ENCODE peak calls at places on chromosome 6, in eight cellular contexts. C is CD4-positive, CD25-positive, alpha-beta regulatory T cell; I is hepatocyte; R is mesendoderm; X is Peyer's patch; N is A673; F is HCT116; Z is kidney. J is an unnamed sample. For H3K36me3 and H3K4me1, the result is how much of the 10 kb centered on the place peaks cover.

GRCh38 chr6:1585669-1586049 is 24.1 kb upstream of the FOXC1 start:
- DNase-seq in Z (no peak), I (no peak), C (no peak), N (no peak), F (no peak), X (no peak), R (no peak), J (no peak)

GRCh38 chr6:12060780-12061619 is 48.9 kb downstream of the HIVEP1 start:
- DNase-seq in F (no peak), Z (peak), I (peak), R (peak), C (peak), N (no peak), X (peak), J (no peak)

GRCh38 chr6:71349976-71350615 is 61.5 kb downstream of the OGFRL1 start:
- DNase-seq in I (no peak), X (no peak), R (no peak), C (peak), Z (no peak), F (no peak), N (no peak), J (no peak)

GRCh38 chr6:15513131-15513771 is 149.6 kb downstream of the DTNBP1 start:
- DNase-seq in N (no peak), R (no peak), I (no peak), X (no peak), F (no peak), Z (peak), C (no peak), J (no peak)

GRCh38 chr6:107621216-107621940 is 131.5 kb downstream of the SOBP start:
- DNase-seq in F (no peak), C (no peak), Z (no peak), X (no peak), R (no peak), N (peak), I (no peak), J (no peak)

GRCh38 chr6:161058746-161059145 is 67.2 kb downstream of the MAP3K4 start:
- DNase-seq in C (no peak), I (no peak), N (no peak), X (no peak), Z (no peak), R (no peak), F (no peak), J (no peak)

GRCh38 chr6:1838604-1839003 is 228.9 kb downstream of the FOXC1 start:
- DNase-seq in R (peak), X (no peak), N (peak), I (no peak), C (no peak), F (no peak), Z (no peak), J (no peak)

GRCh38 chr6:141744971-141745370 is 387.8 kb upstream of the GJE1 start:
- DNase-seq in X (no peak), Z (no peak), C (no peak), I (no peak), R (no peak), N (no peak), F (no peak), J (no peak)

GRCh38 chr6:91575032-91575431 is 988.2 kb upstream of the MAP3K7 start:
- DNase-seq in X (no peak), R (no peak), I (peak), F (no peak), N (no peak), Z (no peak), C (no peak), J (no peak)

GRCh38 chr6:106254636-106255035 is 70.9 kb downstream of the ATG5 start:
- DNase-seq in C (no peak), N (peak), Z (no peak), F (no peak), X (no peak), R (no peak), I (no peak), J (no peak)

GRCh38 chr6:79250107-79250514 is 15.6 kb upstream of the HMGN3 start:
- DNase-seq in N (peak), I (no peak), C (peak), F (no peak), X (no peak), Z (no peak), R (peak), J (no peak)

DNA sequence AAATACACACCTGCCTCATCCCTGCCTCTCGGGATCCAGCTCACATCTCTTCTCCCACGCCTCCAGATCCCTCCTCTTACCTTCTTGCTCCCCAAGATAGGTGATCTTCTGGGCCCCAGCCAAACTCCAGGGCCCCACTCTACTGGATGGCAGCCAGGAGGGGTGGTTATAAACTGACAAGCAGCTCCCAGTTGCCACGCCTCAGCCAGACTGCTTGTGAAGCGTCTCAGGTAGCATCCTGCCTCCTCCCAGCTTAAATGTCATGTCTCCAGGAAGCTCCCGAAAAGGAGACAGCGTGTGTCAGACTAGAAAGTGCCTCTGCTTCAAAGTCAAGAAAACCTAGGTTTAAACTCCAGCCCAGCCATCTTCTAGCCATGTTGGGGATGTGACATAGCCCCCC is 114.1 kb downstream of the LRFN2 start:
- DNase-seq in N (no peak), X (no peak), R (no peak), F (no peak), Z (no peak), I (no peak), C (no peak), J (no peak)
- H3K4me3 ChIP-seq in N (no peak), X (no peak), R (no peak), F (no peak), Z (no peak), I (no peak), C (no peak), J (no peak)

DNA sequence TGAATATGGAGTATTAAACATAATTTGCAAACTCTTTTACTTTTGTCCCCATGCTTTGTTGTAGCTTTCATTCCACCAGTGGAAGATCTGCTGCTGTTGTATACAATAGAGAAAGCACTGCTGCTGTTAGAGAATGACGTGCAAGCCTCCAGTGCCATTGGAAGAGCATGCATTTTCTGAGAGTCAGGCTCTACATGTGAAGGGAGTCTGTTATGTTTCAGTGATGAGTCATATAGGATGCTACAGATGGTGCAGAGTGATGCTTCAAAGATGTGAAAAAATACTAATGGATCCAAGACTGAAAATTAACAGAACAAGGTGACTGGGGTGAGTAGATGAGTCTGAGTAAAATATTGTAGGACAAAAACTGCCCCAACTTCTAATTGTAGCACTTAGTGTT is 22.4 kb upstream of the BACH2 start:
- DNase-seq in F (no peak), R (no peak), C (peak), I (peak), X (no peak), N (no peak), Z (no peak), J (no peak)
- H3K36me3 ChIP-seq in F (under half), R (under half), C (under half), I (under half), X (under half), N (under half), Z (under half), J (under half)

GRCh38 chr6:137106183-137106582 is 61.4 kb upstream of the IL20RA start:
- DNase-seq in N (no peak), F (no peak), X (no peak), R (no peak), I (no peak), C (no peak), Z (no peak), J (no peak)
- H3K4me1 ChIP-seq in N (under half), F (under half), X (under half), R (under half), I (under half), C (under half), Z (under half), J (under half)

GRCh38 chr6:28597217-28597835 is 71.6 kb downstream of the GPX5 start:
- DNase-seq in N (peak), R (peak), C (peak), X (no peak), Z (no peak), F (peak), I (peak), J (peak)
- H3K4me3 ChIP-seq in N (peak), R (peak), C (no peak), X (no peak), Z (no peak), F (peak), I (peak), J (no peak)

DNA sequence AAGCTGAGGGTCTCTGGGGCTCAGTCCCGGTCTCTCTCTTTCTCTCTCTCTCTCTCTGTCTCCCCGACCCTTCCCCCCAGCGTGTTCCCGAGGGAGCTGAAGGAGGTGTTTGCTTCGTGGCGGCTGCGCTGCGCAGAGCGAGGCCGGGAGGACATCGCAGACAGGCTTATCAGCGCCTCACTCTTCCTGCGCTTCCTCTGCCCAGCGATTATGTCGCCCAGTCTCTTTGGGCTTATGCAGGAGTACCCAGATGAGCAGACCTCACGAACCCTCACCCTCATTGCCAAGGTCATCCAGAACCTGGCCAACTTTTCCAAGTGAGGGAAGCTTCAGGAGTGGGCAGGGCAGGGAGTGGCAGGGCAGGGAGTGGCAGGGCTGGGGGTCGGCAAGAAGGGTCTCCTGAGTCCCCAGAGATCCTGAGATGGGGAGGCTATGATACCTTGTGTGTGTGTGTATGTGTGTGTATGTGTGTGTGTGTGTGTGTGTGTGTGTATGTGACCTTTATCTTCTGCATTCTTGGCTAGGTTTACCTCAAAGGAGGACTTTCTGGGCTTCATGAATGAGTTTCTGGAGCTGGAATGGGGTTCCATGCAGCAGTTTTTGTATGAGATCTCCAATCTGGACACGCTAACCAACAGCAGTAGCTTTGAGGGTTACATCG is 13.6 kb upstream of the ZBTB9 start:
- DNase-seq in F (no peak), N (no peak), R (no peak), I (no peak), X (no peak), Z (no peak), C (no peak), J (no peak)
- H3K36me3 ChIP-seq in F (under half), N (half or more), R (under half), I (under half), X (under half), Z (under half), C (half or more), J (under half)

GRCh38 chr6:149580880-149581279 is 14.7 kb downstream of the GINM1 start:
- DNase-seq in X (no peak), I (no peak), Z (no peak), F (no peak), N (no peak), C (no peak), R (no peak), J (no peak)

GRCh38 chr6:149586149-149586548 is 20.0 kb downstream of the GINM1 start:
- DNase-seq in C (no peak), Z (no peak), F (no peak), R (peak), N (peak), X (no peak), I (no peak), J (no peak)

DNA sequence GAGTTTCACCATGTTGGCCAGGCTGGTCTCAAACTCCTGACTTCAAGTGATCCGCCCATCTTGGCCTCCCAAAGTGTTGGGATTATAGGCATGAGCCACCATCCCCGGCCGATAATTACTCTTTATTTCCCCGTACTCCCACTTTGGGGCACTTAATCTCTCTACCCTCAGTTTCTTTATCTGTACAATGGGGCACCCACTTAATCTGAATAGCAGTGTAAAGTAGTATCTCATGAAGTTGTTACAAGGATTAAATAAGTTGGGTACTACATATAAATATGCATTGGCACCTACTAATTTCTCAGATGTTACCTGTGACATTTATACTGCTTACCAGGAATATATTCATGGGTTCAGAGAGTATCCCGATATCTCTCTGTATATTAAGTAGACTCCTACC is 15.2 kb downstream of the GINM1 start:
- DNase-seq in C (no peak), I (no peak), X (no peak), Z (no peak), N (no peak), R (no peak), F (no peak), J (no peak)
- H3K4me1 ChIP-seq in C (under half), I (under half), X (under half), Z (under half), N (under half), R (under half), F (under half), J (under half)

GRCh38 chr6:105210932-105211531 is 31.2 kb upstream of the POPDC3 start:
- DNase-seq in N (no peak), I (no peak), F (no peak), Z (no peak), C (no peak), R (no peak), X (no peak), J (no peak)

GRCh38 chr6:105213272-105213671 is 33.5 kb upstream of the POPDC3 start:
- DNase-seq in Z (no peak), X (no peak), R (no peak), I (no peak), N (no peak), F (no peak), C (no peak), J (no peak)

GRCh38 chr6:105212587-105212986 is 32.8 kb upstream of the POPDC3 start:
- DNase-seq in N (no peak), C (peak), I (no peak), F (no peak), Z (no peak), R (no peak), X (no peak), J (no peak)

GRCh38 chr6:105211831-105212230 is 32.0 kb upstream of the POPDC3 start:
- DNase-seq in C (peak), R (no peak), I (no peak), Z (no peak), N (no peak), F (no peak), X (no peak), J (no peak)

GRCh38 chr6:105215506-105215905 is 35.7 kb upstream of the POPDC3 start:
- DNase-seq in I (no peak), X (no peak), N (no peak), Z (no peak), F (no peak), R (no peak), C (no peak), J (no peak)
- H3K4me3 ChIP-seq in I (no peak), X (no peak), N (no peak), Z (no peak), F (no peak), R (no peak), C (no peak), J (no peak)

J was measured in Caco-2.